ENCODE peak calls at places on chromosome 15, in four cellular contexts. D is cardiac fibroblast; E is sigmoid colon; V is activated naive CD4-positive, alpha-beta T cell. Q is an unnamed sample.

GRCh38 chr15:38050988-38051387 is 116.5 kb downstream of the TMCO5A start:
- DNase-seq in D (no peak), V (no peak), E (no peak), Q (no peak)

GRCh38 chr15:80770356-80770705 is 8.8 kb upstream of the CEMIP start:
- DNase-seq in D (peak), V (no peak), E (no peak), Q (no peak)

GRCh38 chr15:57667171-57667924 is 39.2 kb upstream of the POLR2M start:
- DNase-seq in E (no peak), V (no peak), D (peak), Q (peak)

GRCh38 chr15:40809051-40809450 is 1.8 kb upstream of the DNAJC17 start:
- DNase-seq in E (no peak), V (no peak), D (no peak), Q (no peak)

GRCh38 chr15:72306211-72306785 is 13.7 kb downstream of the CELF6 start:
- DNase-seq in D (peak), E (peak), V (no peak), Q (peak)

GRCh38 chr15:70259030-70259424 is 161.3 kb upstream of the TLE3 start:
- DNase-seq in E (peak), D (peak), V (no peak), Q (peak)

GRCh38 chr15:49024840-49025239 is 21.4 kb downstream of the SECISBP2L start:
- DNase-seq in D (no peak), E (no peak), V (no peak), Q (no peak)

GRCh38 chr15:70853855-70854668 is at the start of gene LARP6:
- DNase-seq in E (peak), V (no peak), D (peak), Q (peak)

GRCh38 chr15:40918146-40918798 is 10.9 kb upstream of the DLL4 start:
- DNase-seq in E (no peak), D (no peak), V (no peak), Q (no peak)

GRCh38 chr15:40543631-40544294 is 21.1 kb downstream of the CCDC32 start:
- DNase-seq in D (no peak), E (no peak), V (no peak), Q (no peak)

GRCh38 chr15:74723754-74724334 is 1.5 kb downstream of the CYP1A1 start:
- DNase-seq in E (no peak), V (no peak), D (peak), Q (peak)

GRCh38 chr15:96421211-96421610 is 90.7 kb downstream of the NR2F2 start:
- DNase-seq in V (no peak), E (no peak), D (peak), Q (peak)

GRCh38 chr15:25797511-25798206 is 65.5 kb downstream of the ATP10A start:
- DNase-seq in E (no peak), V (no peak), D (peak), Q (peak)

GRCh38 chr15:90862964-90863721 is 5.2 kb upstream of the FURIN start:
- DNase-seq in V (no peak), D (peak), E (no peak), Q (peak)

GRCh38 chr15:76333720-76334437 is 2.7 kb upstream of the ISL2 start:
- DNase-seq in D (peak), V (no peak), E (no peak), Q (no peak)

GRCh38 chr15:72184165-72184811 is 13.3 kb downstream of the GRAMD2A start:
- DNase-seq in E (no peak), D (no peak), V (no peak), Q (peak)

GRCh38 chr15:77966540-77967290 is 110.8 kb downstream of the TBC1D2B start:
- DNase-seq in V (no peak), D (peak), E (peak), Q (peak)

GRCh38 chr15:98483575-98484130 is 164.7 kb upstream of the IGF1R start:
- DNase-seq in E (no peak), V (no peak), D (no peak), Q (no peak)

GRCh38 chr15:47477253-47477652 is 240.1 kb upstream of the SEMA6D start:
- DNase-seq in E (no peak), V (no peak), D (peak), Q (no peak)

GRCh38 chr15:24772709-24773373 is 97.3 kb downstream of the NPAP1 start:
- DNase-seq in D (peak), V (peak), E (peak), Q (peak)

GRCh38 chr15:88704791-88705768 is 66.3 kb downstream of the ISG20 start:
- DNase-seq in E (peak), D (peak), V (no peak), Q (peak)

GRCh38 chr15:58159827-58160386 is 21.7 kb downstream of the AQP9 start:
- DNase-seq in E (no peak), D (no peak), V (no peak), Q (no peak)

GRCh38 chr15:73081321-73081958 is 29.2 kb downstream of the NEO1 start:
- DNase-seq in E (no peak), D (peak), V (no peak), Q (peak)

GRCh38 chr15:63837032-63837431 is 3.3 kb upstream of the HERC1 start:
- DNase-seq in D (no peak), E (no peak), V (no peak), Q (no peak)

GRCh38 chr15:93243573-93243972 is 154.6 kb upstream of the RGMA start:
- DNase-seq in E (no peak), V (no peak), D (no peak), Q (no peak)

GRCh38 chr15:96058103-96058851 is 272.2 kb upstream of the NR2F2 start:
- DNase-seq in E (no peak), V (no peak), D (peak), Q (no peak)

GRCh38 chr15:45454825-45455224 is 67.7 kb downstream of the SLC30A4 start:
- DNase-seq in D (peak), E (peak), V (no peak), Q (peak)

GRCh38 chr15:38070778-38071177 is 136.3 kb downstream of the TMCO5A start:
- DNase-seq in E (no peak), V (no peak), D (no peak), Q (no peak)

GRCh38 chr15:29097168-29097567 is 172.5 kb downstream of the NSMCE3 start:
- DNase-seq in V (no peak), D (no peak), E (peak), Q (no peak)

GRCh38 chr15:53457479-53457878 is 302.0 kb downstream of the WDR72 start:
- DNase-seq in E (no peak), D (no peak), V (no peak), Q (no peak)

GRCh38 chr15:75203908-75204263 is 2.2 kb downstream of the C15orf39 start:
- DNase-seq in D (no peak), V (no peak), E (no peak), Q (no peak)

GRCh38 chr15:69304176-69304533 is 5.4 kb downstream of the PAQR5 start:
- DNase-seq in D (peak), V (no peak), E (no peak), Q (peak)

GRCh38 chr15:96331141-96331941 is 841 bp downstream of the NR2F2 start:
- DNase-seq in E (peak), V (no peak), D (peak), Q (peak)

GRCh38 chr15:55514414-55514850 is 6.4 kb upstream of the DNAAF4 start:
- DNase-seq in V (no peak), D (no peak), E (no peak), Q (no peak)

GRCh38 chr15:68271854-68272471 is 5.6 kb upstream of the FEM1B start:
- DNase-seq in D (peak), V (no peak), E (no peak), Q (peak)

GRCh38 chr15:80951941-80952340 is 37.7 kb downstream of the MESD start:
- DNase-seq in D (no peak), V (no peak), E (no peak), Q (peak)

GRCh38 chr15:62416535-62416934 is 251.4 kb upstream of the C2CD4B start:
- DNase-seq in D (no peak), E (no peak), V (no peak), Q (no peak)

Q was measured in fibroblast of the aortic adventitia.